ENCODE peak calls at places on chromosomes 2 and 18, in six cellular contexts. B is prostate gland, Q is HCT116, V is K562, I is stomach, A is HepG2. M is an unnamed sample.

GRCh38 chr2:195664528-195664927 is 7.5 kb downstream of the SLC39A10 start:
- DNase-seq in B (no peak), Q (no peak), V (no peak), I (no peak), A (no peak), M (no peak)

GRCh38 chr2:147086715-147087114 is 758.1 kb upstream of the ACVR2A start:
- DNase-seq in B (no peak), Q (no peak), V (no peak), I (no peak), A (no peak), M (no peak)

GRCh38 chr2:127254386-127254981 is 34.4 kb upstream of the CYP27C1 start:
- DNase-seq in B (no peak), Q (no peak), V (no peak), I (no peak), A (no peak), M (no peak)

GRCh38 chr2:184692137-184692734 is 93.9 kb downstream of the ZNF804A start:
- DNase-seq in B (no peak), Q (no peak), V (no peak), I (no peak), A (no peak), M (no peak)

GRCh38 chr2:167271941-167272340 is 383.7 kb downstream of the XIRP2 start:
- DNase-seq in B (no peak), Q (no peak), V (no peak), I (no peak), A (no peak), M (no peak)

GRCh38 chr2:45154144-45154543 is 144.9 kb upstream of the SIX2 start:
- DNase-seq in B (no peak), Q (no peak), V (no peak), I (no peak), A (no peak), M (no peak)

GRCh38 chr2:178109813-178110212 is 2.4 kb upstream of the RBM45 start:
- DNase-seq in B (no peak), Q (peak; percentile 33), V (peak; percentile 29), I (no peak), A (peak; percentile 42), M (no peak)

GRCh38 chr2:237201461-237202287 is 116.0 kb downstream of the COPS8 start:
- DNase-seq in B (no peak), Q (peak; percentile 73), V (peak; percentile 81), I (peak; percentile 25), A (peak; percentile 55), M (peak; percentile 67)

GRCh38 chr2:132550285-132550684 is 119.7 kb downstream of the LYPD1 start:
- DNase-seq in B (no peak), Q (no peak), V (no peak), I (no peak), A (no peak), M (no peak)

GRCh38 chr2:145034511-145034910 is 514.6 kb upstream of the ZEB2 start:
- DNase-seq in B (no peak), Q (no peak), V (no peak), I (no peak), A (no peak), M (no peak)

GRCh38 chr2:54455584-54456525 is at the start of gene SPTBN1:
- DNase-seq in B (peak; percentile 90), Q (peak; percentile 61), V (peak; percentile 61), I (peak; percentile 82), A (peak; percentile 87), M (peak; percentile 97)

GRCh38 chr2:225597911-225598310 is 198.4 kb downstream of the NYAP2 start:
- DNase-seq in B (no peak), Q (no peak), V (no peak), I (no peak), A (no peak), M (no peak)

GRCh38 chr2:102520009-102520408 is 47.0 kb downstream of the SLC9A4 start:
- DNase-seq in B (peak; percentile 15), Q (peak; percentile 36), V (peak; percentile 25), I (peak; percentile 47), A (peak; percentile 56), M (no peak)

GRCh38 chr2:20424300-20425290 is 22.3 kb upstream of the RHOB start:
- DNase-seq in B (no peak), Q (no peak), V (no peak), I (peak; percentile 46), A (no peak), M (peak; percentile 76)

GRCh38 chr2:56077352-56077915 is 106.4 kb upstream of the CCDC85A start:
- DNase-seq in B (no peak), Q (peak; percentile 39), V (no peak), I (no peak), A (peak; percentile 49), M (no peak)

GRCh38 chr2:224952942-224953657 is 89.2 kb downstream of the DOCK10 start:
- DNase-seq in B (no peak), Q (no peak), V (no peak), I (no peak), A (no peak), M (no peak)

DNA sequence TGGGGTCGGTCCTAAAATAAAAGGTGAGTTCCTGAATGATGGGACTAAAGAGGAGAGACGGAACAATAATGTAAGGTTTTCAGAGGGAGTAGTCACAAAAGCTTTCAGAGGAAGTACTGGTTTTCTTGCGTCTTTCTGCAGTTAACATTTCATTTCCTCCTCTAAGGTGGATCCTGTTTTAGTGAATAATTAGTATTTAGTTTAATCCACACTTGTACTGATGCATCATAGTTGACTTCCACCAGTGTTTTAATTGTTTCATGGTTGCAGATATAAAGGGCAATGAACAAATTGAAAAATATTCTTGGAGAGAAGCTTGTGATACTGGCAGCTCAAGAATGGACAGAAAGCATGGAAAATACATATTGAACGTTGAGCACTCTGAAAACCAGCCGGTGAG is at the start of gene DYNAP:
- DNase-seq in B (no peak), Q (no peak), V (no peak), I (no peak), A (no peak), M (no peak)
- TF ChIP-seq POLR2A in B (no peak), Q (no peak), V (no peak), I (no peak), A (no peak), M (no peak)

GRCh38 chr18:34999734-35000397 is 41.3 kb upstream of the MAPRE2 start:
- DNase-seq in B (no peak), Q (no peak), V (no peak), I (no peak), A (no peak), M (no peak)
- H3K27ac ChIP-seq in B (no peak overlapping the region), Q (no peak overlapping the region), V (no peak overlapping the region), I (no peak overlapping the region), A (no peak overlapping the region), M (no peak overlapping the region)

GRCh38 chr2:172442072-172442895 is 14.9 kb downstream of the ITGA6 start:
- DNase-seq in B (peak; percentile 36), Q (peak; percentile 98), V (no peak), I (peak; percentile 81), A (peak; percentile 75), M (no peak)
- TF ChIP-seq POLR2AphosphoS5 in B (no peak), Q (peak; percentile 58), V (no peak), I (peak; percentile 81), A (no peak), M (no peak)

GRCh38 chr2:176090870-176091269 is 1.7 kb upstream of the HOXD13 start:
- DNase-seq in B (no peak), Q (no peak), V (no peak), I (no peak), A (no peak), M (no peak)

GRCh38 chr2:176093889-176094232 is 1.3 kb downstream of the HOXD13 start:
- DNase-seq in B (no peak), Q (no peak), V (no peak), I (no peak), A (no peak), M (no peak)

GRCh38 chr2:176093145-176093888 is 796 bp downstream of the HOXD13 start:
- DNase-seq in B (no peak), Q (no peak), V (no peak), I (peak; percentile 22), A (no peak), M (no peak)

GRCh38 chr2:176091329-176092258 is 927 bp upstream of the HOXD13 start:
- DNase-seq in B (no peak), Q (no peak), V (no peak), I (no peak), A (no peak), M (no peak)

DNA sequence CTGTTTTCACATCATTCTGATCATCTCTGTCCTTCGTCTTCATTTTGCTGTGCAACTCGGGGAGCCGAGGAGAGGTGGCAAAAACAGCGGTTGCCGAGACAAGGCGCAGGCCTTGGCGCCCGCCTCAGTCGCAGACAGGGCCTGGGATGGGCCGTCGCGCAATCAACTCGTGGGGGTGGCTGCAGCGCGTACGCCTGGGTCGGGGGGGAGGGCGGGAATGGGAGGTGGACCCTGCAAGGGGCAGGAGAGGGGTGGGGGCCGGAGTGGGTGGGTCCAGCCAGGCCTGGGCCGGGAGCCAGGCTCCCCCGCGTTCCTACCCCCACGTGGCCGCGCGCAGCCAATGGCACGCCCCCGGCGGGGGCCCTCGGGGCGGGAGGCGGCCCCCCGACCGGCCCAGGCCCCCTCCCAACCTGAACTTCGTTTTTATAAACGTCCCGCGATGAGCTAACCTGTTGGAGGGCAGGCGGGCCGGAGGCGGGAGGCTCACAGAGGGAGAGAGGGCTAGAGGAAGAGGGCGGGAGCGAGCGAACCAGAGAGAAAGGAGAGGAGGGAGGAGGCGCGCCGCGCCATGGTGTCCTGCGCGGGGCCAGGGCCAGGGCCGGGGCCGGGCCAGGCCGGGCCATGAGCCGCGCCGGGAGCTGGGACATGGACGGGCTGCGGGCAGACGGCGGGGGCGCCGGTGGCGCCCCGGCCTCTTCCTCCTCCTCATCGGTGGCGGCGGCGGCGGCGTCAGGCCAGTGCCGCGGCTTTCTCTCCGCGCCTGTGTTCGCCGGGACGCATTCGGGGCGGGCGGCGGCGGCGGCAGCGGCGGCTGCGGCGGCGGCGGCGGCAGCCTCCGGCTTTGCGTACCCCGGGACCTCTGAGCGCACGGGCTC is at the start of gene HOXD13:
- DNase-seq in B (peak; percentile 81), Q (no peak), V (peak; percentile 33), I (peak; percentile 17), A (no peak), M (peak; percentile 95)
- TF ChIP-seq POLR2A in B (peak; percentile 99), Q (no peak), V (no peak), I (no peak), A (no peak), M (peak; percentile 93)

M was measured in sigmoid colon.